ENCODE peak calls at places on chromosomes 2 and 18, in six cellular contexts. F is H54; P is HFFc6; B is stimulated activated CD4-positive, alpha-beta T cell treated with anti-CD3 and anti-CD28 coated beads, Interleukin-15, amount 100 ng/mL, for 48 hours; I is nucleus accumbens; N is osteocyte. G is an unnamed sample.

GRCh38 chr2:53793821-53794220 is 7.0 kb downstream of the ERLEC1 start:
- DNase-seq in F (no peak), P (no peak), B (no peak), I (no peak), N (no peak), G (no peak)

GRCh38 chr2:26648516-26648915 is 7.3 kb upstream of the CIB4 start:
- DNase-seq in F (no peak), P (no peak), B (no peak), I (no peak), N (no peak), G (no peak)

GRCh38 chr2:169324581-169325260 is 37.6 kb downstream of the LRP2 start:
- DNase-seq in F (no peak), P (no peak), B (no peak), I (no peak), N (no peak), G (no peak)

GRCh38 chr2:23019476-23019875 is 365.5 kb upstream of the KLHL29 start:
- DNase-seq in F (no peak), P (no peak), B (no peak), I (no peak), N (no peak), G (no peak)

GRCh38 chr2:112709703-112710102 is 11.1 kb upstream of the NT5DC4 start:
- DNase-seq in F (no peak), P (no peak), B (no peak), I (no peak), N (peak; percentile 57), G (no peak)

GRCh38 chr2:38327580-38327979 is 49.5 kb downstream of the ATL2 start:
- DNase-seq in F (no peak), P (no peak), B (no peak), I (no peak), N (no peak), G (no peak)

GRCh38 chr2:105732096-105732495 is 12.6 kb upstream of the NCK2 start:
- DNase-seq in F (no peak), P (no peak), B (no peak), I (no peak), N (no peak), G (no peak)

GRCh38 chr2:201223089-201224073 is 37.0 kb upstream of the CASP8 start:
- DNase-seq in F (no peak), P (no peak), B (no peak), I (no peak), N (no peak), G (no peak)

GRCh38 chr2:64311948-64312621 is 141.9 kb upstream of the LGALSL start:
- DNase-seq in F (peak; percentile 63), P (peak; percentile 81), B (no peak), I (peak; percentile 64), N (no peak), G (peak; percentile 83)

GRCh38 chr18:11860594-11861450 is 9.6 kb downstream of the CHMP1B start:
- DNase-seq in F (no peak), P (no peak), B (no peak), I (no peak), N (no peak), G (no peak)

GRCh38 chr2:90207454-90208058 is 1516.1 kb downstream of the RPIA start:
- DNase-seq in F (peak; percentile 8), P (no peak), B (no peak), I (no peak), N (no peak), G (no peak)

GRCh38 chr2:237170017-237170416 is 84.3 kb downstream of the COPS8 start:
- DNase-seq in F (no peak), P (no peak), B (no peak), I (no peak), N (no peak), G (no peak)

GRCh38 chr2:96163768-96164429 is 18.7 kb upstream of the DUSP2 start:
- DNase-seq in F (no peak), P (no peak), B (no peak), I (no peak), N (no peak), G (no peak)

GRCh38 chr18:12657048-12657848 is 659 bp downstream of the SPIRE1 start:
- DNase-seq in F (peak; percentile 21), P (peak; percentile 13), B (no peak), I (peak; percentile 51), N (no peak), G (peak; percentile 55)

GRCh38 chr2:63827749-63828148 is 13.9 kb upstream of the UGP2 start:
- DNase-seq in F (no peak), P (peak; percentile 85), B (no peak), I (no peak), N (no peak), G (no peak)